ENCODE peak calls at places on chromosomes 12 and 14, in five cellular contexts. One of them, this sample, is unnamed.

GRCh38 chr12:33634544-33634943 is 194.9 kb upstream of the SYT10 start:
- DNase-seq in uterus: no peak
- DNase-seq in GM23248: no peak
- DNase-seq in neuronal stem cell: no peak
- DNase-seq in GM23338: no peak
- DNase-seq in this sample: no peak

GRCh38 chr12:49911213-49911605 is 7.5 kb upstream of the FAIM2 start:
- DNase-seq in uterus: no peak
- DNase-seq in GM23248: no peak
- DNase-seq in neuronal stem cell: no peak
- DNase-seq in GM23338: no peak
- DNase-seq in this sample: no peak

GRCh38 chr14:41785696-41786095 is 179.0 kb downstream of the LRFN5 start:
- DNase-seq in uterus: no peak
- DNase-seq in GM23338: peak; percentile 24
- DNase-seq in neuronal stem cell: peak; percentile 8
- DNase-seq in GM23248: no peak
- DNase-seq in this sample: no peak

GRCh38 chr12:64752833-64753238 is 6.4 kb downstream of the GNS start:
- DNase-seq in neuronal stem cell: no peak
- DNase-seq in GM23248: no peak
- DNase-seq in uterus: no peak
- DNase-seq in GM23338: no peak
- DNase-seq in this sample: no peak

GRCh38 chr14:91866061-91866460 is 1.3 kb downstream of the TC2N start:
- DNase-seq in uterus: no peak
- DNase-seq in GM23248: peak; percentile 20
- DNase-seq in neuronal stem cell: no peak
- DNase-seq in GM23338: no peak
- DNase-seq in this sample: no peak

GRCh38 chr14:97626088-97626487 is 828.9 kb downstream of the VRK1 start:
- DNase-seq in GM23338: no peak
- DNase-seq in uterus: no peak
- DNase-seq in GM23248: no peak
- DNase-seq in neuronal stem cell: no peak
- DNase-seq in this sample: no peak

GRCh38 chr14:44712095-44712822 is 205.2 kb upstream of the FSCB start:
- DNase-seq in neuronal stem cell: no peak
- DNase-seq in uterus: no peak
- DNase-seq in GM23338: no peak
- DNase-seq in GM23248: no peak
- DNase-seq in this sample: no peak

GRCh38 chr12:41552507-41553047 is 364.5 kb downstream of the PDZRN4 start:
- DNase-seq in uterus: no peak
- DNase-seq in GM23248: no peak
- DNase-seq in GM23338: no peak
- DNase-seq in neuronal stem cell: no peak
- DNase-seq in this sample: no peak

GRCh38 chr12:123085730-123086487 is 65.0 kb downstream of the PITPNM2 start:
- DNase-seq in GM23338: no peak
- DNase-seq in GM23248: peak; percentile 73
- DNase-seq in uterus: peak; percentile 47
- DNase-seq in neuronal stem cell: no peak
- DNase-seq in this sample: no peak

DNA sequence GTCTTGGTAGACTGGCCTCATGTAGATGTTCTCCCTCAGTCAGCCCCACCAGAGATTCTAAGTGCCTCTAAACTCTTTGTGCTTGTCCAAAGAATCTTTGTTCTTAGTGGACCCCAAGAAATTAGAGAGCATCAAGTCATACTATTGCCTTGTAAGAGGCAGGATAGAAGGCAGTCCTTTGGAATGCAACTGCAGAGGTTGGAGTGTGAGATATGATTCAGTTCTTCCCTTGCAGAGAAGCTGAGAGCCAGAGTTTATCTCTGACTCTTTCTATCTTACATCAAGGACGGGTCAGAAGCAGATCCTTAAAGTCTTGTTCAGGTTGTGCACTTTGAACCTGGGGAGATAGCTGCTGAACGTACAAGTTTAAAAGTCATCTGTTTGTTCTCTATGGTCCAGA is 21.1 kb downstream of the TMX1 start:
- DNase-seq in uterus: no peak
- DNase-seq in neuronal stem cell: no peak
- DNase-seq in GM23338: no peak
- DNase-seq in GM23248: peak; percentile 9
- DNase-seq in this sample: no peak
- H3K36me3 ChIP-seq in uterus: no peaks in the 10 kb centered on the region
- H3K36me3 ChIP-seq in neuronal stem cell: peaks cover 48% of the 10 kb centered on the region
- H3K36me3 ChIP-seq in GM23338: peaks cover 22% of the 10 kb centered on the region
- H3K36me3 ChIP-seq in GM23248: peaks cover 18% of the 10 kb centered on the region
- H3K36me3 ChIP-seq in this sample: no peaks in the 10 kb centered on the region

GRCh38 chr12:77042834-77043233 is 22.5 kb downstream of the E2F7 start:
- DNase-seq in GM23248: no peak
- DNase-seq in uterus: no peak
- DNase-seq in neuronal stem cell: no peak
- DNase-seq in GM23338: no peak
- DNase-seq in this sample: no peak

GRCh38 chr12:77047341-77048202 is 17.8 kb downstream of the E2F7 start:
- DNase-seq in GM23248: peak; percentile 41
- DNase-seq in uterus: no peak
- DNase-seq in neuronal stem cell: no peak
- DNase-seq in GM23338: no peak
- DNase-seq in this sample: no peak

GRCh38 chr12:77049767-77050353 is 15.5 kb downstream of the E2F7 start:
- DNase-seq in GM23248: peak; percentile 71
- DNase-seq in GM23338: peak; percentile 68
- DNase-seq in neuronal stem cell: peak; percentile 31
- DNase-seq in uterus: no peak
- DNase-seq in this sample: peak; percentile 23

GRCh38 chr12:77045183-77045582 is 20.2 kb downstream of the E2F7 start:
- DNase-seq in neuronal stem cell: no peak
- DNase-seq in GM23338: no peak
- DNase-seq in uterus: no peak
- DNase-seq in GM23248: no peak
- DNase-seq in this sample: no peak
- H3K36me3 ChIP-seq in neuronal stem cell: peaks cover 99% of the 10 kb centered on the region
- H3K36me3 ChIP-seq in GM23338: peaks cover 68% of the 10 kb centered on the region
- H3K36me3 ChIP-seq in uterus: no peaks in the 10 kb centered on the region
- H3K36me3 ChIP-seq in GM23248: peaks cover 17% of the 10 kb centered on the region
- H3K36me3 ChIP-seq in this sample: no peaks in the 10 kb centered on the region

GRCh38 chr12:132014915-132015280 is 65.2 kb downstream of the EP400 start:
- DNase-seq in GM23338: peak; percentile 16
- DNase-seq in GM23248: no peak
- DNase-seq in uterus: no peak
- DNase-seq in neuronal stem cell: no peak
- DNase-seq in this sample: no peak
- H3K36me3 ChIP-seq in GM23338: peaks cover 22% of the 10 kb centered on the region
- H3K36me3 ChIP-seq in GM23248: peaks cover 26% of the 10 kb centered on the region
- H3K36me3 ChIP-seq in uterus: no peaks in the 10 kb centered on the region
- H3K36me3 ChIP-seq in neuronal stem cell: peaks cover 99% of the 10 kb centered on the region
- H3K36me3 ChIP-seq in this sample: peaks cover under 1% of the 10 kb centered on the region

DNA sequence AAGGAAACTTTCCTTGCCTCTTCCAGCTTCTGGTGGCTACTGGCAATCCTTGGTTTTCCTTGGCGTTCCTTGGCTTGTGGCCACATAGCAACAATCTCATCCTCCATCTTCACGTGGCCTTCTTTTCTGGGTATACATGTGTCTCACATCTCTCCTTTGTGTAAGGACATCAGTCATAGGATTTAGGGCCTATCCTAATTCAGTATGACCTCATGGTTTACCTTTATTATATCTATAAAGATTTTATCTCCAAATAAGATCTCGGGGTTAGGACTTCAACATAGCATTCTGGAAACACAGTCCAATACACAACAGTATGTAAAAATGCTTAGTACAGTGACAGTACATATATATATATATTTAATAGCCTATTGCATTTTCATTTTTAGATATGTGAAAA is 58.4 kb upstream of the LRIG3 start:
- DNase-seq in GM23248: no peak
- DNase-seq in uterus: no peak
- DNase-seq in GM23338: no peak
- DNase-seq in neuronal stem cell: no peak
- DNase-seq in this sample: no peak
- H3K36me3 ChIP-seq in GM23248: no peaks in the 10 kb centered on the region
- H3K36me3 ChIP-seq in uterus: no peaks in the 10 kb centered on the region
- H3K36me3 ChIP-seq in GM23338: no peaks in the 10 kb centered on the region
- H3K36me3 ChIP-seq in neuronal stem cell: no peaks in the 10 kb centered on the region
- H3K36me3 ChIP-seq in this sample: no peaks in the 10 kb centered on the region

GRCh38 chr12:121325922-121326396 is 26.3 kb downstream of the ANAPC5 start:
- DNase-seq in neuronal stem cell: no peak
- DNase-seq in uterus: no peak
- DNase-seq in GM23338: no peak
- DNase-seq in GM23248: peak; percentile 18
- DNase-seq in this sample: no peak
- H3K36me3 ChIP-seq in neuronal stem cell: peaks cover 90% of the 10 kb centered on the region
- H3K36me3 ChIP-seq in uterus: no peaks in the 10 kb centered on the region
- H3K36me3 ChIP-seq in GM23338: peaks cover 38% of the 10 kb centered on the region
- H3K36me3 ChIP-seq in GM23248: peaks cover 50% of the 10 kb centered on the region
- H3K36me3 ChIP-seq in this sample: no peaks in the 10 kb centered on the region

GRCh38 chr12:57718641-57719528 is 19.7 kb downstream of the AGAP2 start:
- DNase-seq in neuronal stem cell: no peak
- DNase-seq in GM23338: no peak
- DNase-seq in uterus: no peak
- DNase-seq in GM23248: no peak
- DNase-seq in this sample: no peak
- H3K36me3 ChIP-seq in neuronal stem cell: peaks cover 74% of the 10 kb centered on the region
- H3K36me3 ChIP-seq in GM23338: peaks cover 6% of the 10 kb centered on the region
- H3K36me3 ChIP-seq in uterus: no peaks in the 10 kb centered on the region
- H3K36me3 ChIP-seq in GM23248: peaks cover 13% of the 10 kb centered on the region
- H3K36me3 ChIP-seq in this sample: peaks cover 84% of the 10 kb centered on the region

GRCh38 chr14:21262410-21262809 is 6.8 kb downstream of the HNRNPC start:
- DNase-seq in GM23338: no peak
- DNase-seq in GM23248: no peak
- DNase-seq in neuronal stem cell: no peak
- DNase-seq in uterus: no peak
- DNase-seq in this sample: no peak
- H3K36me3 ChIP-seq in GM23338: peaks cover 67% of the 10 kb centered on the region
- H3K36me3 ChIP-seq in GM23248: peaks cover 64% of the 10 kb centered on the region
- H3K36me3 ChIP-seq in neuronal stem cell: peaks cover 98% of the 10 kb centered on the region
- H3K36me3 ChIP-seq in uterus: no peaks in the 10 kb centered on the region
- H3K36me3 ChIP-seq in this sample: peaks cover 99% of the 10 kb centered on the region

This sample was measured in heart right ventricle.